ENCODE peak calls at places on chromosomes 1 and 21, in ten cellular contexts. One of them, this sample, is unnamed.

GRCh38 chr1:235913311-235913710 is 46.6 kb upstream of the LYST start:
- DNase-seq in heart right ventricle: no peak
- DNase-seq in left ventricle myocardium inferior: no peak
- DNase-seq in fibroblast of lung: no peak
- DNase-seq in BE2C: no peak
- DNase-seq in lower lobe of right lung: no peak
- DNase-seq in psoas muscle: no peak
- DNase-seq in cardiac muscle cell: no peak
- DNase-seq in right atrium auricular region: no peak
- DNase-seq in astrocyte: no peak
- DNase-seq in this sample: no peak

GRCh38 chr1:167454929-167455785 is 63.2 kb downstream of the CD247 start:
- DNase-seq in heart right ventricle: peak; percentile 36
- DNase-seq in left ventricle myocardium inferior: peak; percentile 57
- DNase-seq in fibroblast of lung: peak; percentile 23
- DNase-seq in BE2C: peak; percentile 57
- DNase-seq in lower lobe of right lung: peak; percentile 86
- DNase-seq in psoas muscle: peak; percentile 73
- DNase-seq in cardiac muscle cell: peak; percentile 34
- DNase-seq in right atrium auricular region: peak; percentile 65
- DNase-seq in astrocyte: peak; percentile 10
- DNase-seq in this sample: peak; percentile 93

GRCh38 chr1:53837924-53838653 is at the start of gene NDC1:
- DNase-seq in heart right ventricle: peak; percentile 95
- DNase-seq in left ventricle myocardium inferior: peak; percentile 90
- DNase-seq in fibroblast of lung: peak; percentile 95
- DNase-seq in BE2C: peak; percentile 89
- DNase-seq in lower lobe of right lung: peak; percentile 93
- DNase-seq in psoas muscle: peak; percentile 89
- DNase-seq in cardiac muscle cell: peak; percentile 97
- DNase-seq in right atrium auricular region: peak; percentile 89
- DNase-seq in astrocyte: peak; percentile 92
- DNase-seq in this sample: peak; percentile 92

GRCh38 chr1:244231572-244232315 is 180.7 kb downstream of the ZBTB18 start:
- DNase-seq in heart right ventricle: no peak
- DNase-seq in left ventricle myocardium inferior: no peak
- DNase-seq in fibroblast of lung: peak; percentile 54
- DNase-seq in BE2C: peak; percentile 32
- DNase-seq in lower lobe of right lung: no peak
- DNase-seq in psoas muscle: peak; percentile 58
- DNase-seq in cardiac muscle cell: peak; percentile 38
- DNase-seq in right atrium auricular region: no peak
- DNase-seq in astrocyte: peak; percentile 45
- DNase-seq in this sample: no peak

GRCh38 chr1:1921459-1921862 is 2.4 kb upstream of the TMEM52 start:
- DNase-seq in heart right ventricle: no peak
- DNase-seq in left ventricle myocardium inferior: no peak
- DNase-seq in fibroblast of lung: no peak
- DNase-seq in BE2C: no peak
- DNase-seq in lower lobe of right lung: no peak
- DNase-seq in psoas muscle: no peak
- DNase-seq in cardiac muscle cell: no peak
- DNase-seq in right atrium auricular region: no peak
- DNase-seq in astrocyte: no peak
- DNase-seq in this sample: no peak

GRCh38 chr1:224390517-224390916 is 33.8 kb downstream of the CNIH4 start:
- DNase-seq in heart right ventricle: no peak
- DNase-seq in left ventricle myocardium inferior: no peak
- DNase-seq in fibroblast of lung: no peak
- DNase-seq in BE2C: no peak
- DNase-seq in lower lobe of right lung: no peak
- DNase-seq in psoas muscle: no peak
- DNase-seq in cardiac muscle cell: no peak
- DNase-seq in right atrium auricular region: no peak
- DNase-seq in astrocyte: no peak
- DNase-seq in this sample: no peak

GRCh38 chr1:67135354-67135753 is 584 bp upstream of the C1orf141 start:
- DNase-seq in heart right ventricle: no peak
- DNase-seq in left ventricle myocardium inferior: no peak
- DNase-seq in fibroblast of lung: peak; percentile 82
- DNase-seq in BE2C: no peak
- DNase-seq in lower lobe of right lung: no peak
- DNase-seq in psoas muscle: no peak
- DNase-seq in cardiac muscle cell: peak; percentile 96
- DNase-seq in right atrium auricular region: no peak
- DNase-seq in astrocyte: peak; percentile 84
- DNase-seq in this sample: no peak

GRCh38 chr1:183417691-183418491 is at the start of gene NMNAT2:
- DNase-seq in heart right ventricle: no peak
- DNase-seq in left ventricle myocardium inferior: no peak
- DNase-seq in fibroblast of lung: peak; percentile 23
- DNase-seq in BE2C: peak; percentile 73
- DNase-seq in lower lobe of right lung: peak; percentile 50
- DNase-seq in psoas muscle: peak; percentile 14
- DNase-seq in cardiac muscle cell: peak; percentile 53
- DNase-seq in right atrium auricular region: no peak
- DNase-seq in astrocyte: no peak
- DNase-seq in this sample: peak; percentile 76

GRCh38 chr1:47513393-47513792 is 75.5 kb downstream of the FOXD2 start:
- DNase-seq in heart right ventricle: no peak
- DNase-seq in left ventricle myocardium inferior: no peak
- DNase-seq in fibroblast of lung: no peak
- DNase-seq in BE2C: no peak
- DNase-seq in lower lobe of right lung: no peak
- DNase-seq in psoas muscle: no peak
- DNase-seq in cardiac muscle cell: no peak
- DNase-seq in right atrium auricular region: no peak
- DNase-seq in astrocyte: no peak
- DNase-seq in this sample: no peak

GRCh38 chr1:158118713-158119402 is 61.8 kb upstream of the CD1D start:
- DNase-seq in heart right ventricle: no peak
- DNase-seq in left ventricle myocardium inferior: no peak
- DNase-seq in fibroblast of lung: no peak
- DNase-seq in BE2C: no peak
- DNase-seq in lower lobe of right lung: no peak
- DNase-seq in psoas muscle: no peak
- DNase-seq in cardiac muscle cell: no peak
- DNase-seq in right atrium auricular region: no peak
- DNase-seq in astrocyte: no peak
- DNase-seq in this sample: no peak

GRCh38 chr1:3923378-3924185 is 23.5 kb upstream of the C1orf174 start:
- DNase-seq in heart right ventricle: no peak
- DNase-seq in left ventricle myocardium inferior: no peak
- DNase-seq in fibroblast of lung: no peak
- DNase-seq in BE2C: no peak
- DNase-seq in lower lobe of right lung: peak; percentile 30
- DNase-seq in psoas muscle: no peak
- DNase-seq in cardiac muscle cell: no peak
- DNase-seq in right atrium auricular region: no peak
- DNase-seq in astrocyte: no peak
- DNase-seq in this sample: no peak
- H3K27me3 ChIP-seq in heart right ventricle: peaks cover 48% of the 10 kb centered on the region
- H3K27me3 ChIP-seq in left ventricle myocardium inferior: peaks cover 77% of the 10 kb centered on the region
- H3K27me3 ChIP-seq in fibroblast of lung: no peaks in the 10 kb centered on the region
- H3K27me3 ChIP-seq in BE2C: no peaks in the 10 kb centered on the region
- H3K27me3 ChIP-seq in lower lobe of right lung: peaks cover 33% of the 10 kb centered on the region
- H3K27me3 ChIP-seq in psoas muscle: peaks cover 49% of the 10 kb centered on the region
- H3K27me3 ChIP-seq in cardiac muscle cell: no peaks in the 10 kb centered on the region
- H3K27me3 ChIP-seq in right atrium auricular region: no peaks in the 10 kb centered on the region
- H3K27me3 ChIP-seq in astrocyte: no peaks in the 10 kb centered on the region
- H3K27me3 ChIP-seq in this sample: no peaks in the 10 kb centered on the region

GRCh38 chr1:9069324-9070100 is at the start of gene SLC2A5:
- DNase-seq in heart right ventricle: peak; percentile 24
- DNase-seq in left ventricle myocardium inferior: no peak
- DNase-seq in fibroblast of lung: peak; percentile 26
- DNase-seq in BE2C: no peak
- DNase-seq in lower lobe of right lung: peak; percentile 51
- DNase-seq in psoas muscle: peak; percentile 71
- DNase-seq in cardiac muscle cell: peak; percentile 46
- DNase-seq in right atrium auricular region: peak; percentile 66
- DNase-seq in astrocyte: no peak
- DNase-seq in this sample: no peak
- TF ChIP-seq CTCF in heart right ventricle: no peak
- TF ChIP-seq CTCF in left ventricle myocardium inferior: no peak
- TF ChIP-seq CTCF in fibroblast of lung: no peak
- TF ChIP-seq CTCF in BE2C: no peak
- TF ChIP-seq CTCF in lower lobe of right lung: no peak
- TF ChIP-seq CTCF in psoas muscle: no peak
- TF ChIP-seq CTCF in cardiac muscle cell: no peak
- TF ChIP-seq CTCF in right atrium auricular region: no peak
- TF ChIP-seq CTCF in astrocyte: no peak
- TF ChIP-seq CTCF in this sample: no peak

DNA sequence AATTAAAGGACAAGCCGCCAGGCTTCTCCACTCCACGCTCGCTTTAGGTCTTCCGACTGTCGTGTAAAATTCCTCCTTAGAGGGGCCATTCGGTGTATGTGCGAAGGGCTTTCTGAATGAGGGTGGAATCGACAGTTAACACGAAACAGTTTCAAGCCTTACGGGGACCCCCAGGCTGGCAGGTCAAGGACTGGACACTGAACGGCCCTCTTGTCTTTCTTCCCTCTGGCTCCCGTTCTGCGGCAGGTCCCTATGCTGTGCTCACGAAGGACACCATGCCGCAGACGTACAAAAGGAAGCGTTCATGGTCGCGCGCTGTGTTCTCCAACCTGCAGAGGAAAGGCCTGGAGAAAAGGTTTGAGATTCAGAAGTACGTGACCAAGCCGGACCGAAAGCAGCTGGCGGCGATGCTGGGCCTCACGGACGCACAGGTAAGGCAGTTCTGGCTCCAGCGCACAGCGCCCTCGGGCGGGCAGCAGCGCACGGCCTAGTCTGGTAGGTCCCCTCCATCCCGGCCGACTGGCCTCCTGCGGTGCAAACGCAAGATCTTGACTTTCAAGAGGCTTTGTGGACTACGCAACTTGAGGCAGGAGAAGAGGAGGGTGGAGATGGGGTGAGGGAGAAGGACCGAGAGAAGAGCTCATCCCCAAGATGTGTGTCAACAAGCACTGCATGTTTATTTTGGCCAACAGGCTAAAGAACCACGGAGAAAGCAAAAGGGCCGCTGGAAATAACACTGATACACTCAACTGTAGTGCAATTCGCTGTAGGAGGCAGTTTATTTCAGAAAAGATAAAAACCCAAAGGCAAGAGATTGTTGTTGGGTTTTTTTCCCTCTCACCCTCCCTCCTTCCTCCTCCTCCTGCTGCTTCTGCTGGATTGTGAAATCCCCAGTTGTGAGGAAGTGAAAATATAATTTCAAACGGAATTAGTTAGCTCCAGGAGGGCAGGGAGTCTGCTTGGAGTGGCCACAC is 3.0 kb downstream of the HLX start:
- DNase-seq in heart right ventricle: no peak
- DNase-seq in left ventricle myocardium inferior: no peak
- DNase-seq in fibroblast of lung: no peak
- DNase-seq in BE2C: no peak
- DNase-seq in lower lobe of right lung: no peak
- DNase-seq in psoas muscle: peak; percentile 49
- DNase-seq in cardiac muscle cell: peak; percentile 84
- DNase-seq in right atrium auricular region: no peak
- DNase-seq in astrocyte: no peak
- DNase-seq in this sample: no peak
- H3K27me3 ChIP-seq in heart right ventricle: no peaks in the 10 kb centered on the region
- H3K27me3 ChIP-seq in left ventricle myocardium inferior: peaks cover 46% of the 10 kb centered on the region
- H3K27me3 ChIP-seq in fibroblast of lung: no peaks in the 10 kb centered on the region
- H3K27me3 ChIP-seq in BE2C: no peaks in the 10 kb centered on the region
- H3K27me3 ChIP-seq in lower lobe of right lung: peaks cover 10% of the 10 kb centered on the region
- H3K27me3 ChIP-seq in psoas muscle: no peaks in the 10 kb centered on the region
- H3K27me3 ChIP-seq in cardiac muscle cell: peaks cover 100% of the 10 kb centered on the region
- H3K27me3 ChIP-seq in right atrium auricular region: no peaks in the 10 kb centered on the region
- H3K27me3 ChIP-seq in astrocyte: peaks cover 49% of the 10 kb centered on the region
- H3K27me3 ChIP-seq in this sample: peaks cover 15% of the 10 kb centered on the region

DNA sequence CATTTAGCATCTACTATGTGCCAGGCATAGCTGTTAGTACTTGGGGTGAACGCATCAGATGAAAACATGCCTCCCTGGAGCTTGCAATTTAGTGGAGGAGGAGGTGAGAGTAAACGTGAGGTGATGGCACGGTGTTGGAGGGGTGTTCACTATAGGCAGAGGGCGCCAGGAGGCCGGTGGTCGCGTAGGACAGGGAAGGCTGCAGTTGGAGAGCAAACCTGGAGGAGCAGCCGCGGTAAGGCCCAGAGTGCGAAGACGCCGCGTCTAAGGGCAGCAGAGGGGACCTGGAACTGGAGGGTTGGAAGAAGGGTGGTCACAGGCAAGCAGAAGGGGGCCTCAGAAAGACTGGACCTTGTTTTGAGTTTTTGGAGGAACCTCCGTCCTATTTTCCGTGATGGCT is 30.2 kb upstream of the TRIM17 start:
- DNase-seq in heart right ventricle: no peak
- DNase-seq in left ventricle myocardium inferior: no peak
- DNase-seq in fibroblast of lung: no peak
- DNase-seq in BE2C: no peak
- DNase-seq in lower lobe of right lung: no peak
- DNase-seq in psoas muscle: no peak
- DNase-seq in cardiac muscle cell: no peak
- DNase-seq in right atrium auricular region: no peak
- DNase-seq in astrocyte: no peak
- DNase-seq in this sample: peak; percentile 63
- TF ChIP-seq CTCF in heart right ventricle: no peak
- TF ChIP-seq CTCF in left ventricle myocardium inferior: no peak
- TF ChIP-seq CTCF in fibroblast of lung: no peak
- TF ChIP-seq CTCF in BE2C: no peak
- TF ChIP-seq CTCF in lower lobe of right lung: no peak
- TF ChIP-seq CTCF in psoas muscle: no peak
- TF ChIP-seq CTCF in cardiac muscle cell: no peak
- TF ChIP-seq CTCF in right atrium auricular region: no peak
- TF ChIP-seq CTCF in astrocyte: no peak
- TF ChIP-seq CTCF in this sample: no peak

DNA sequence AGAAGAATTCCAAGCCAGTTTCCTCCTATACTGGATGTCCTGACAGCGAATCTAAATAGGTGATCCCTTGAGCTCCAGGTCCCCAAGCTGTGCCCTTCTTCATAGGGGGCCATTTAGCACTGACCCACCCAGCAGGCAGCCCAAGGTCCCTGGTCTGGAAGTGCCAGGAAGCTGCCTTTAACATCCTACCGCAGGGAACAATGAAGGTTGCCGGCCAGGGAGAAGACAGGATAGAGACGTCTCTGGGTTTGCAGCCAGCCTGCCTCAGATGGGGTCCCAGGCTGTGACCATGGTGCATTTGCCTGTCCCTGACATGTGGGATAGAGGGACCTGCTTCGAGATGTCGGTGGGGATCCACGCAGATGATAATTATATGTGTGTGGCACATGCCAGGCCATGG is 2.7 kb upstream of the RIPK4 start:
- DNase-seq in heart right ventricle: no peak
- DNase-seq in left ventricle myocardium inferior: no peak
- DNase-seq in fibroblast of lung: no peak
- DNase-seq in BE2C: no peak
- DNase-seq in lower lobe of right lung: no peak
- DNase-seq in psoas muscle: no peak
- DNase-seq in cardiac muscle cell: no peak
- DNase-seq in right atrium auricular region: no peak
- DNase-seq in astrocyte: no peak
- DNase-seq in this sample: no peak
- H3K27me3 ChIP-seq in heart right ventricle: peaks cover 98% of the 10 kb centered on the region
- H3K27me3 ChIP-seq in left ventricle myocardium inferior: peaks cover 100% of the 10 kb centered on the region
- H3K27me3 ChIP-seq in fibroblast of lung: peaks cover 64% of the 10 kb centered on the region
- H3K27me3 ChIP-seq in BE2C: peaks cover 42% of the 10 kb centered on the region
- H3K27me3 ChIP-seq in lower lobe of right lung: peaks cover 68% of the 10 kb centered on the region
- H3K27me3 ChIP-seq in psoas muscle: peaks cover 89% of the 10 kb centered on the region
- H3K27me3 ChIP-seq in cardiac muscle cell: peaks cover 69% of the 10 kb centered on the region
- H3K27me3 ChIP-seq in right atrium auricular region: peaks cover 5% of the 10 kb centered on the region
- H3K27me3 ChIP-seq in astrocyte: peaks cover 48% of the 10 kb centered on the region
- H3K27me3 ChIP-seq in this sample: peaks cover 95% of the 10 kb centered on the region